ENCODE peak calls at places on chromosomes 2 and 18, in five cellular contexts. Z is H9, X is lower lobe of right lung, E is brain microvascular endothelial cell, S is fibroblast of lung. F is an unnamed sample.

GRCh38 chr2:60366178-60366577 is 187.3 kb downstream of the BCL11A start:
- DNase-seq in Z (peak; percentile 19), X (peak; percentile 61), E (no peak), S (no peak), F (no peak)

GRCh38 chr18:80137137-80137536 is 28.1 kb downstream of the ADNP2 start:
- DNase-seq in Z (no peak), X (no peak), E (no peak), S (no peak), F (no peak)

GRCh38 chr2:189393440-189394111 is 47.7 kb upstream of the WDR75 start:
- DNase-seq in Z (no peak), X (no peak), E (peak; percentile 76), S (peak; percentile 98), F (no peak)

GRCh38 chr2:73823916-73824523 is 4.7 kb upstream of the STAMBP start:
- DNase-seq in Z (no peak), X (no peak), E (peak; percentile 59), S (peak; percentile 79), F (no peak)

GRCh38 chr2:27079233-27080139 is 1.1 kb downstream of the EMILIN1 start:
- DNase-seq in Z (no peak), X (no peak), E (no peak), S (no peak), F (no peak)

GRCh38 chr18:21897811-21898210 is 157.2 kb downstream of the MIB1 start:
- DNase-seq in Z (peak; percentile 71), X (no peak), E (peak; percentile 47), S (peak; percentile 25), F (no peak)

GRCh38 chr18:35559867-35560266 is 21.7 kb upstream of the GALNT1 start:
- DNase-seq in Z (no peak), X (no peak), E (no peak), S (no peak), F (no peak)

GRCh38 chr2:68857446-68857845 is 13.8 kb downstream of the BMP10 start:
- DNase-seq in Z (no peak), X (no peak), E (no peak), S (no peak), F (no peak)

GRCh38 chr2:38269421-38269820 is 107.7 kb downstream of the ATL2 start:
- DNase-seq in Z (no peak), X (no peak), E (no peak), S (no peak), F (no peak)

GRCh38 chr2:113872201-113872600 is 17.7 kb upstream of the ACTR3 start:
- DNase-seq in Z (no peak), X (no peak), E (peak; percentile 22), S (peak; percentile 93), F (no peak)

GRCh38 chr2:75432761-75433361 is 127.9 kb downstream of the EVA1A start:
- DNase-seq in Z (peak; percentile 30), X (peak; percentile 58), E (peak; percentile 29), S (peak; percentile 81), F (no peak)

GRCh38 chr2:122329266-122329665 is 573.8 kb downstream of the TSN start:
- DNase-seq in Z (no peak), X (no peak), E (no peak), S (no peak), F (no peak)

GRCh38 chr2:112601754-112602153 is 17.3 kb downstream of the CHCHD5 start:
- DNase-seq in Z (no peak), X (no peak), E (no peak), S (no peak), F (no peak)

GRCh38 chr2:72887836-72888437 is 729 bp downstream of the SPR start:
- DNase-seq in Z (peak; percentile 93), X (peak; percentile 91), E (peak; percentile 79), S (peak; percentile 81), F (peak; percentile 63)

DNA sequence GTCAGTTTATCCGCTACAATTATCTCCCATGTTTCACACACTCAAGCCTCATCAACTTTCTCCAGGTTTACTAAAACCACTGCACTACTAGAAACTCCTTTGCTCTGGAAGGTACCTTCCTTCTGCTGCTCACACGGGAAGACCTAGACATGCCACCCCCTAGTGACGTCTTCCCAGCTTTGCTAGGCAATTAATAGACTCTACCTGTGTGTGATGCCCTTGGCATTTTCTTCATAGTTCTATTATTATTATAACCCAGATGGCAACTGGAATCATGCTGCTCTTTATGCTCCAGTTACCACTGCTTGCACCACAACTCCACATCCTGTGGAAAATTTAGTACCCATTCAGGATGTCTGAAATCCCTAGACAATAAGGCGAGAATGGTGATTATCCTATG is 42.4 kb downstream of the CACNB4 start:
- DNase-seq in Z (no peak), X (no peak), E (no peak), S (peak; percentile 10), F (no peak)
- H3K27me3 ChIP-seq in Z (no peaks in the 10 kb centered on the region), X (no peaks in the 10 kb centered on the region), E (no peaks in the 10 kb centered on the region), S (no peaks in the 10 kb centered on the region), F (no peaks in the 10 kb centered on the region)

DNA sequence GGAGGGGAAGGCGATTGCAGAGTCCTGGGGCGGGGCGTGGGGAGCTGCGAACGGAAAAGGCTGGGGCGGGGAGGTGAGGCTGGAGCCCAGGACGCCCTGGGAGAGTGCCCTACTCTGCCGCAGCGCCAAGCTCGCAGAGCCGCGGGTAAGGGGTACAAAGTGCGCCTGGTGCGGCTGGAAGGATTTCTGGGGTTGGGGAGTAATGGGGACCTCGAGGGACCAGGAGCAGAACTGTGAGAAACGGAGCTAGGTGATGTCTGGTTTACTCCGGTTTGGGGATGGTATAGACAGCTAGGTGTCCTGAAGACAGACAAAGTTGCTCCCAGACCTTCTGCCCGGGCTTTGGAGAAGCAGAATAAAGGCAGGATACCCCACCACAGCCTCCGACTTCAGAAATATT is 718 bp upstream of the NXPH2 start:
- DNase-seq in Z (peak; percentile 41), X (no peak), E (no peak), S (no peak), F (no peak)
- H3K27me3 ChIP-seq in Z (peaks cover 17% of the 10 kb centered on the region), X (peaks cover 58% of the 10 kb centered on the region), E (peaks cover 39% of the 10 kb centered on the region), S (peaks cover 35% of the 10 kb centered on the region), F (peaks cover 5% of the 10 kb centered on the region)

GRCh38 chr2:176174382-176174834 is 14.1 kb upstream of the HOXD1 start:
- DNase-seq in Z (no peak), X (no peak), E (no peak), S (peak; percentile 74), F (no peak)

GRCh38 chr2:176171331-176172006 is 14.4 kb downstream of the HOXD3 start:
- DNase-seq in Z (peak; percentile 70), X (no peak), E (no peak), S (peak; percentile 71), F (no peak)

GRCh38 chr2:176172007-176172747 is 15.1 kb downstream of the HOXD3 start:
- DNase-seq in Z (no peak), X (no peak), E (no peak), S (peak; percentile 46), F (no peak)

GRCh38 chr2:176173679-176174381 is 14.6 kb upstream of the HOXD1 start:
- DNase-seq in Z (no peak), X (no peak), E (no peak), S (peak; percentile 72), F (no peak)

GRCh38 chr2:176172748-176173586 is 15.5 kb upstream of the HOXD1 start:
- DNase-seq in Z (no peak), X (no peak), E (no peak), S (peak; percentile 52), F (no peak)
- H3K27me3 ChIP-seq in Z (peaks cover 98% of the 10 kb centered on the region), X (peaks cover 96% of the 10 kb centered on the region), E (peaks cover 80% of the 10 kb centered on the region), S (peaks cover 47% of the 10 kb centered on the region), F (peaks cover 16% of the 10 kb centered on the region)

DNA sequence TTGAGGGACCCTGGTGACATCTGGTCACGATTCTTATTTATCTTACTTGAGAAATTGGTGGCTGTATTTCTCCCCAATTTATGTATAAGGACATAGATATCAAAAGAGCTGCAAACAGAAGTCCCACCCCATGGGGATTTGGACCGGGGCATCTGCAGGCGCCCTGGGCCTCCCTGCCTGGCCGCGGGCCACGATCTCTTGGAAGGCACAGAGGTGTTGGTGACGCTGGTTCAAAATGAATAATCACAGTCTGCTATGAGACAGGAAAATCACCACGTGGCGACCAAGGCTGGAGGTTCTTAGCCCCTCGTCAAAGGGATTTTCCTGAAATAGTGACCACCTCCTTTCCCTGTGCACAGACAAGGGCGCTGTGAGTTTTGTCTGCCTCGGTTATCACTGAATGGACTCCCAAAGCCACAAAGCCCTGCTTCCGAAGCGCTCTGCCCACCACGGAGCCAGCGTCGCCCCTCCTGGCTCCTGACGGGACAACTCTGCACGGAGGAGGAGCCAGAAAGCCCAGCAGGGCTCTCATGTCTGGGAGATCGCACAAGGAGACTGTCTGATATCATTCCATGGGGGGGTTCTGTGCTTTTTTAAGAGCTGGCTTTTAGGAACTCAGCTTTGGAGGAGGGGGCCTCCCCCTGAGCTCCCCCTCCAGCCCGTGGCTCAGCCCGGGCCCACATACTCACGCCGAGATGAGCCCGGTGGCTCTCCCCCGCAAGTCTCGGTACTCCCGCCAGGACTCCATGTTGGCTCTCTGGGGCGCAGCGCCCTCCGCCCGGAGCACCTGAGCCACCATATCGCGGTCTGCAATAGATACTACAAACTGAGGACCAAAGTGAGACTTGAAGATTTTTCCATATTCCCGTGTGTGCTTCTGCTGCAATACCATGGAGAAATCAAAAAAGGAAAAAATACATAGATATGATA is 14.6 kb downstream of the CYP27C1 start:
- DNase-seq in Z (peak; percentile 60), X (no peak), E (no peak), S (no peak), F (no peak)
- H3K27me3 ChIP-seq in Z (no peaks in the 10 kb centered on the region), X (peaks cover 6% of the 10 kb centered on the region), E (no peaks in the 10 kb centered on the region), S (peaks cover 8% of the 10 kb centered on the region), F (no peaks in the 10 kb centered on the region)

GRCh38 chr2:97011977-97012569 is 25.7 kb upstream of the FAM178B start:
- DNase-seq in Z (no peak), X (no peak), E (peak; percentile 56), S (peak; percentile 62), F (no peak)
- H3K27me3 ChIP-seq in Z (no peaks in the 10 kb centered on the region), X (peaks cover 3% of the 10 kb centered on the region), E (peaks cover 8% of the 10 kb centered on the region), S (no peaks in the 10 kb centered on the region), F (no peaks in the 10 kb centered on the region)

GRCh38 chr2:109210431-109211200 is 81.6 kb downstream of the SH3RF3 start:
- DNase-seq in Z (no peak), X (no peak), E (no peak), S (peak; percentile 46), F (no peak)

GRCh38 chr2:109209941-109210340 is 80.9 kb downstream of the SH3RF3 start:
- DNase-seq in Z (no peak), X (no peak), E (no peak), S (peak; percentile 39), F (no peak)

GRCh38 chr2:109208071-109208950 is 79.3 kb downstream of the SH3RF3 start:
- DNase-seq in Z (no peak), X (no peak), E (no peak), S (peak; percentile 51), F (no peak)

GRCh38 chr2:109209412-109209811 is 80.4 kb downstream of the SH3RF3 start:
- DNase-seq in Z (no peak), X (no peak), E (peak; percentile 51), S (peak; percentile 87), F (no peak)

DNA sequence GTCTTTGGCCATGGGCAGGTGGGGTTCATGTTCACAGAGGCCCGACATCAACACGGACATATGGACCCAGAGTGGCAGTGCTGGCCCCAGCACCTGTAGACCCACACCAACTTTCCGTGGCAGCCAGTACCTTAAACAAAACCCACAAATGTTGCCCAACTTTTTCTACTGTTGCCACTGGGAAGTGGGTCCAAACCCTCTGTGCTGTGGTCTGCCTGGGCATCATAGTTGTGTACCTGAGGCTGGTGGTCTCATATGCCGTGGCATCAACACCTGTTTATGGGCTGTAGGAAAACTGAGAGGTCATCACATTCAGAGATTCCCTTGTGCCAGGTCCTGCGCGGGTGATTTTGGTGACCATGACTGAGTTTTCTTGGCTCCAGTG is 79.9 kb downstream of the SH3RF3 start:
- DNase-seq in Z (no peak), X (no peak), E (no peak), S (no peak), F (no peak)
- H3K27me3 ChIP-seq in Z (no peaks in the 10 kb centered on the region), X (no peaks in the 10 kb centered on the region), E (peaks cover 16% of the 10 kb centered on the region), S (no peaks in the 10 kb centered on the region), F (no peaks in the 10 kb centered on the region)